ENCODE peak calls at places on chromosomes 3 and 15, in four cellular contexts. One of them, this sample, is unnamed.

GRCh38 chr3:114442251-114442650 is 148.4 kb downstream of the TIGIT start:
- DNase-seq in nucleus accumbens: no peak
- DNase-seq in ELR: peak; percentile 56
- DNase-seq in T1000: peak; percentile 2
- DNase-seq in this sample: no peak

GRCh38 chr3:141738636-141739363 is 702 bp downstream of the RNF7 start:
- DNase-seq in nucleus accumbens: peak; percentile 43
- DNase-seq in ELR: peak; percentile 75
- DNase-seq in T1000: no peak
- DNase-seq in this sample: peak; percentile 62

GRCh38 chr15:29086891-29087290 is 182.7 kb downstream of the NSMCE3 start:
- DNase-seq in nucleus accumbens: no peak
- DNase-seq in ELR: no peak
- DNase-seq in T1000: no peak
- DNase-seq in this sample: no peak

GRCh38 chr3:106839576-106840280 is 537.5 kb upstream of the CCDC54 start:
- DNase-seq in nucleus accumbens: no peak
- DNase-seq in ELR: no peak
- DNase-seq in T1000: no peak
- DNase-seq in this sample: no peak

GRCh38 chr3:169811606-169812123 is 1.0 kb upstream of the LRRIQ4 start:
- DNase-seq in nucleus accumbens: peak; percentile 20
- DNase-seq in ELR: peak; percentile 82
- DNase-seq in T1000: no peak
- DNase-seq in this sample: peak; percentile 72

GRCh38 chr3:16181361-16181760 is 6.9 kb downstream of the GALNT15 start:
- DNase-seq in nucleus accumbens: no peak
- DNase-seq in ELR: peak; percentile 59
- DNase-seq in T1000: no peak
- DNase-seq in this sample: no peak

GRCh38 chr15:99433026-99433756 is 132.6 kb upstream of the MEF2A start:
- DNase-seq in nucleus accumbens: no peak
- DNase-seq in ELR: no peak
- DNase-seq in T1000: no peak
- DNase-seq in this sample: no peak

GRCh38 chr3:160450846-160451245 is 1.3 kb upstream of the TRIM59 start:
- DNase-seq in nucleus accumbens: no peak
- DNase-seq in ELR: peak; percentile 88
- DNase-seq in T1000: peak; percentile 39
- DNase-seq in this sample: no peak

GRCh38 chr3:151818361-151818760 is 4.4 kb downstream of the AADAC start:
- DNase-seq in nucleus accumbens: no peak
- DNase-seq in ELR: no peak
- DNase-seq in T1000: no peak
- DNase-seq in this sample: no peak

GRCh38 chr15:44532689-44533088 is 4.3 kb upstream of the EIF3J start:
- DNase-seq in nucleus accumbens: no peak
- DNase-seq in ELR: peak; percentile 25
- DNase-seq in T1000: no peak
- DNase-seq in this sample: peak; percentile 59

GRCh38 chr3:30289751-30290150 is 316.6 kb upstream of the TGFBR2 start:
- DNase-seq in nucleus accumbens: no peak
- DNase-seq in ELR: no peak
- DNase-seq in T1000: no peak
- DNase-seq in this sample: no peak

GRCh38 chr15:64245405-64245804 is 82.6 kb upstream of the PPIB start:
- DNase-seq in nucleus accumbens: no peak
- DNase-seq in ELR: no peak
- DNase-seq in T1000: no peak
- DNase-seq in this sample: no peak

GRCh38 chr15:73800662-73801345 is 47.7 kb upstream of the INSYN1 start:
- DNase-seq in nucleus accumbens: peak; percentile 39
- DNase-seq in ELR: peak; percentile 76
- DNase-seq in T1000: no peak
- DNase-seq in this sample: no peak

This sample was measured in NAMALWA.